ENCODE peak calls at places on chromosomes 16 and 17, in nine cellular contexts. S is cardiac fibroblast; X is CD8-positive, alpha-beta T cell; E is ovary; Z is astrocyte of the spinal cord; N is MM.1S; V is suprapubic skin; K is AG04450; I is fibroblast of villous mesenchyme. M is an unnamed sample.

GRCh38 chr17:41750866-41751265 is 16.4 kb upstream of the HAP1 start:
- DNase-seq in S (no peak), X (no peak), E (no peak), Z (no peak), N (no peak), V (no peak), K (no peak), I (no peak), M (no peak)

GRCh38 chr17:27247071-27247957 is 46.6 kb upstream of the WSB1 start:
- DNase-seq in S (peak; percentile 94), X (no peak), E (peak; percentile 45), Z (peak; percentile 71), N (no peak), V (peak; percentile 80), K (peak; percentile 43), I (peak; percentile 88), M (peak; percentile 80)

GRCh38 chr17:58960068-58960467 is 146.6 kb downstream of the TRIM37 start:
- DNase-seq in S (peak; percentile 67), X (no peak), E (no peak), Z (peak; percentile 78), N (peak; percentile 10), V (no peak), K (peak; percentile 21), I (peak; percentile 43), M (peak; percentile 68)

GRCh38 chr16:10965440-10966039 is 21.2 kb downstream of the CLEC16A start:
- DNase-seq in S (no peak), X (no peak), E (no peak), Z (no peak), N (peak; percentile 95), V (no peak), K (no peak), I (no peak), M (no peak)

GRCh38 chr17:80774146-80774545 is 217.5 kb upstream of the CHMP6 start:
- DNase-seq in S (no peak), X (no peak), E (no peak), Z (no peak), N (no peak), V (peak; percentile 47), K (no peak), I (no peak), M (no peak)

GRCh38 chr17:14303343-14304221 is 2.7 kb downstream of the HS3ST3B1 start:
- DNase-seq in S (no peak), X (no peak), E (no peak), Z (peak; percentile 32), N (no peak), V (no peak), K (no peak), I (no peak), M (no peak)

GRCh38 chr17:80209765-80210164 is 10.4 kb downstream of the SGSH start:
- DNase-seq in S (no peak), X (no peak), E (no peak), Z (no peak), N (no peak), V (no peak), K (no peak), I (no peak), M (no peak)

GRCh38 chr17:73491648-73492047 is 152.6 kb downstream of the SDK2 start:
- DNase-seq in S (no peak), X (no peak), E (no peak), Z (no peak), N (no peak), V (no peak), K (no peak), I (no peak), M (no peak)

GRCh38 chr17:46868689-46869187 is 17.4 kb downstream of the WNT9B start:
- DNase-seq in S (no peak), X (no peak), E (no peak), Z (peak; percentile 44), N (no peak), V (no peak), K (no peak), I (peak; percentile 15), M (no peak)

GRCh38 chr16:2835638-2836493 is 5.8 kb downstream of the ZG16B start:
- DNase-seq in S (peak; percentile 91), X (no peak), E (no peak), Z (peak; percentile 96), N (no peak), V (no peak), K (peak; percentile 79), I (peak; percentile 94), M (peak; percentile 90)

GRCh38 chr17:1110844-1111598 is 68.8 kb downstream of the ABR start:
- DNase-seq in S (peak; percentile 71), X (no peak), E (peak; percentile 53), Z (peak; percentile 92), N (no peak), V (peak; percentile 85), K (peak; percentile 38), I (peak; percentile 57), M (peak; percentile 85)

GRCh38 chr17:44926841-44927525 is 11.7 kb upstream of the GFAP start:
- DNase-seq in S (no peak), X (no peak), E (no peak), Z (no peak), N (no peak), V (no peak), K (no peak), I (no peak), M (no peak)

GRCh38 chr17:48522031-48522593 is 8.7 kb downstream of the HOXB1 start:
- DNase-seq in S (no peak), X (no peak), E (no peak), Z (peak; percentile 29), N (no peak), V (no peak), K (no peak), I (peak; percentile 61), M (no peak)
- TF ChIP-seq CTCF in S (no peak), X (no peak), E (no peak), Z (no peak), N (no peak), V (no peak), K (no peak), I (no peak), M (no peak)

DNA sequence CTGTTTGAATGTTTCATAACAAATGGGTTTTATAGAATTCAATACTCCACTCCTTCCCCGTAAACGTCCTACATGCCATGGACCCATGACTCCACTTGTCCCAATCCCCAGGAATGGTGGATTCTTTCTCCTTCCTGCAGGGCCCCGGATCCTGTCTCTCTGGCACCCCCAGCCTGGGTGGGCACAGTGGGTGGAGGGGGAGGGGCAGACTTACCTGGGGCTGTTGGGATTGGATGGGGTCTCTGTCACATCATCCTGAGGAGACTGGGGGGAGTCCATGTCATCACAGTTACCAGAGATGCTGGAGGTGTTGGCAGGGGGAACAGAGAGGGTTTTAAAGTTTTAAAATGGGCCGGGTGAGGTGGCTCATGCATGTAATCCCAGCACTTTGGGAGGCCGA is 13.2 kb downstream of the TRPV3 start:
- DNase-seq in S (no peak), X (no peak), E (no peak), Z (no peak), N (no peak), V (no peak), K (no peak), I (no peak), M (no peak)
- H3K4me3 ChIP-seq in S (no peak overlapping the region), X (no peak overlapping the region), E (no peak overlapping the region), Z (no peak overlapping the region), N (no peak overlapping the region), V (no peak overlapping the region), K (no peak overlapping the region), I (no peak overlapping the region), M (no peak overlapping the region)

DNA sequence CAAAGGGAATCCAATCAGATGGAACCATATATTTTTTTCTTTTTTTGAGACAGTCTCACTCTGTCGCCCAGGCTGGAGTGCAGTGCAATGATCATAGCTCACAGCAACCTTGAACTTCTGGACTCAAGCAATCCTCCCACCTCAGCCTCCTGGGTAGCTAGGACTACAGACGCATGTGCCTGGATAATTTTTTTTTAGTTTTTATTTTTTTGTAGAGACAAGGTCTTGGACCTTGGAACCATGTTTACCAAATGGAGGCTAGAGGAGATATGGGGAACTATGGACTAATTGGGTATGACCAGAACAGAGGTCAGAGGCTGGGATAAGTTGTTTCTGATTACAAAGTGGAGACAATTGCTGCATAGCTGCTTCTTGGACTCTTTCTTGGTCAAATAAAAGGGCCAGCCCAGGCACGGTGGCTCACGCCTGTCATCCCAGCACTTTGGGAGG is 41.2 kb upstream of the ADCY9 start:
- DNase-seq in S (no peak), X (no peak), E (no peak), Z (no peak), N (no peak), V (no peak), K (no peak), I (no peak), M (no peak)
- TF ChIP-seq CTCF in S (no peak), X (no peak), E (no peak), Z (no peak), N (no peak), V (no peak), K (no peak), I (no peak), M (no peak)

DNA sequence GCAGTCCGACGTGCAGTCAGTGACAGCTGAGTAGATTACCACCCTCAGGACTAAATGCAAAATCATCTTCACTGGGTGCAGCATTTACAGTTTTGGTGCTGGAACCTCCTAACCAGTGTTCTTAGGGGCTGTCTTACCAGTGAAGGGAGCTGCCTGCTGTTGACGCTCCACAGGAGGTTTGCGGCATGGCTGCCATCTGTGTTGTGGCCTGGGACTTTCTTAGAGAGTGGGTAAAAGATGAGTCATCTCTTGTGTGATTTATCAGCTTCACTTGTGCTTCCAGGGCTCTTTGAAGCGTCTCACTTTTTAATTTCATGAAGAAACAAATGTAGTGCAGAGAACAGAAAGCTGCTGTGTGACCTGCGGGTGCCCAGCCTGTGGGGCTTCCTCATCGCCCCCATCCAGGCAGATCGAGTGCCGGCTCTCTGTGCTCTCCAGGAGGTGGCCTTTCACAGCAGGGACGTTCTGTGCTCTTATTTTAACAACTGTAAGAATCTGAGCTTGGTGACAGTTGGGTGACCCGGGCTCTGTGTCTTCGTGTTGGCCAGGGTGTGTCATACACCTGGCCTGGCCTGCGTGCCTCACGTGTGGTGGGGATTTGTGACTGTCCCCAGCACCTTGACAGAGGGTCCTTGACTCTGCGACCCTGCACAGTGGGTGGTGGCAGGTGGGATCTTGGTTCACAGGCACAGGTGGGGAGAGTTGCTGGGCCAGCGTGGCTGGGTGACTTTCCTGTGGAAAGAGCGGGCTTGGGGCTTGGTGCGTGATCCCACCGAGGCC is 24.3 kb upstream of the ZNF750 start:
- DNase-seq in S (peak; percentile 56), X (peak; percentile 79), E (no peak), Z (peak; percentile 88), N (peak; percentile 64), V (peak; percentile 58), K (peak; percentile 59), I (peak; percentile 96), M (peak; percentile 80)
- H3K4me3 ChIP-seq in S (no peak overlapping the region), X (peak overlapping the region; percentile 46), E (no peak overlapping the region), Z (no peak overlapping the region), N (peak overlapping the region; percentile 9), V (no peak overlapping the region), K (no peak overlapping the region), I (no peak overlapping the region), M (no peak overlapping the region)

DNA sequence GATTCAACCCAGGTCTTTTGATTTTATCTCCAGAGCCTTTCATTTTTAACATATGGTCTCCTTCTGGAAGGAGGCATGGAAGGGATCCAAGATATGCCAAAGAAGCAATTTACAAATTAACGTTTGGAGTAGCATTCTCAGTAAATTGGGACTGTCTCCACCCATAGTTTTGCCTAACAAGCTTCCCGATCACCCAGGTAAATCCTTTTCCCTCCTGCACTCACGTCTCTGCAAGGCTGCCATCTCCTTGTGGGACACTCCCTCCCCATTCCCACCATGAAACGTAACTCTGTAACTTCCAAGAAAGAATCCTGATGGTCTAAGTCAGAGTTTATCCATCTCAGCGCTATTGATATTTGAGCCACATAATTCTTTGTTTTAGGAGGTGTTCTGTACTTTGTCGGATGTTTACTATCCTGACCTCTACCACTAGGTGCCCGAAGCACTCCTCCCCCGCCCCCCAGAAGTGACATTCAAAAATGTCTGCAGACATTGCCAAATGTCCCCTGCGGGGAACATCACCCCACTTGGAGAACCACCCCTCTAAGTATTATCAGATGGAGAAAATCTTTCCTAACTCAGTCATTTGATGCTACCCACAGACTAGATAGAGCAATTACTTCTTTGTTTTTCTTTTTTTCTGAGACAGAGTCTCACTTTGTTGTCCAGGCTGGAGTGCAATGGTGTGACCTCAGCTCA is 32.9 kb upstream of the NFAT5 start:
- DNase-seq in S (no peak), X (no peak), E (no peak), Z (no peak), N (no peak), V (no peak), K (no peak), I (peak; percentile 45), M (no peak)
- TF ChIP-seq CTCF in S (no peak), X (no peak), E (no peak), Z (no peak), N (no peak), V (no peak), K (no peak), I (peak; percentile 8), M (no peak)